ENCODE peak calls at places on chromosomes 4 and X, in six cellular contexts. Z is epithelial cell of esophagus, I is HFFc6, R is upper lobe of left lung, B is neural progenitor cell, E is chondrocyte. Q is an unnamed sample.

GRCh38 chr4:80124246-80125211 is 51.5 kb upstream of the ANTXR2 start:
- DNase-seq in I (no peak), Z (peak), R (no peak), B (no peak), E (no peak), Q (no peak)

GRCh38 chr4:159946983-159947645 is 844.2 kb downstream of the RAPGEF2 start:
- DNase-seq in I (peak), R (no peak), E (no peak), Z (peak), B (peak), Q (no peak)

GRCh38 chr4:98653006-98653405 is 5.4 kb downstream of the TSPAN5 start:
- DNase-seq in E (no peak), Z (peak), B (no peak), I (peak), R (no peak), Q (no peak)

GRCh38 chrX:134525086-134525792 is 65.3 kb downstream of the HPRT1 start:
- DNase-seq in B (no peak), R (no peak), I (no peak), Z (no peak), E (no peak), Q (no peak)

GRCh38 chr4:164512124-164512523 is 241.8 kb upstream of the SMIM31 start:
- DNase-seq in B (no peak), R (no peak), I (no peak), E (no peak), Z (no peak), Q (no peak)

GRCh38 chrX:73829890-73830466 is 267.0 kb downstream of the CHIC1 start:
- DNase-seq in Z (no peak), E (no peak), B (no peak), R (no peak), I (no peak), Q (no peak)

GRCh38 chr4:137819964-137820383 is 287.7 kb upstream of the PCDH18 start:
- DNase-seq in B (peak), E (no peak), R (no peak), I (peak), Z (peak), Q (no peak)

GRCh38 chr4:174248407-174248806 is 35.1 kb downstream of the FBXO8 start:
- DNase-seq in B (no peak), R (no peak), Z (no peak), I (no peak), E (no peak), Q (no peak)

GRCh38 chr4:140092094-140092820 is 61.7 kb downstream of the MAML3 start:
- DNase-seq in Z (peak), B (peak), E (no peak), I (no peak), R (peak), Q (no peak)

GRCh38 chr4:110982486-110982885 is 359.6 kb upstream of the PITX2 start:
- DNase-seq in E (no peak), R (no peak), B (no peak), I (no peak), Z (no peak), Q (no peak)

GRCh38 chr4:139501117-139501516 is 47.2 kb downstream of the RAB33B start:
- DNase-seq in B (no peak), E (no peak), I (no peak), Z (no peak), R (no peak), Q (no peak)

GRCh38 chr4:94525993-94526740 is 74.4 kb downstream of the PDLIM5 start:
- DNase-seq in I (no peak), B (no peak), R (no peak), E (no peak), Z (no peak), Q (no peak)

GRCh38 chr4:60173718-60174117 is 1026.4 kb upstream of the ADGRL3 start:
- DNase-seq in R (peak), B (no peak), Z (no peak), I (no peak), E (peak), Q (no peak)

GRCh38 chr4:15755321-15755750 is 22.8 kb upstream of the CD38 start:
- DNase-seq in I (peak), B (no peak), Z (peak), R (no peak), E (no peak), Q (no peak)

GRCh38 chr4:76673361-76673760 is 224.6 kb downstream of the SOWAHB start:
- DNase-seq in B (no peak), I (no peak), E (no peak), R (no peak), Z (no peak), Q (no peak)

GRCh38 chrX:153922932-153923857 is 2.9 kb downstream of the ARHGAP4 start:
- DNase-seq in R (no peak), B (peak), I (peak), E (peak), Z (peak), Q (no peak)

GRCh38 chr4:24889991-24890390 is 22.9 kb downstream of the CCDC149 start:
- DNase-seq in B (no peak), R (no peak), Z (peak), I (peak), E (no peak), Q (no peak)

GRCh38 chr4:74218201-74218600 is 60.3 kb downstream of the MTHFD2L start:
- DNase-seq in E (no peak), I (no peak), Z (peak), B (no peak), R (no peak), Q (no peak)

GRCh38 chr4:21901831-21902230 is 46.7 kb downstream of the KCNIP4 start:
- DNase-seq in R (no peak), Z (peak), B (no peak), E (no peak), I (peak), Q (no peak)

GRCh38 chr4:173486714-173487392 is 43.2 kb downstream of the HAND2 start:
- DNase-seq in R (no peak), I (no peak), B (no peak), E (no peak), Z (no peak), Q (no peak)

GRCh38 chr4:184165291-184165690 is 52.4 kb downstream of the ENPP6 start:
- DNase-seq in I (peak), Z (no peak), B (no peak), R (no peak), E (no peak), Q (no peak)

GRCh38 chr4:85209161-85209560 is 242.7 kb upstream of the WDFY3 start:
- DNase-seq in B (no peak), Z (peak), E (no peak), R (no peak), I (no peak), Q (no peak)

GRCh38 chr4:151801547-151802516 is 41.0 kb upstream of the GATB start:
- DNase-seq in B (peak), I (peak), Z (peak), R (no peak), E (no peak), Q (no peak)

GRCh38 chr4:13524504-13525243 is 19.6 kb downstream of the NKX3-2 start:
- DNase-seq in E (no peak), R (peak), I (peak), B (no peak), Z (no peak), Q (no peak)

GRCh38 chr4:149987330-149987751 is 90.9 kb upstream of the DCLK2 start:
- DNase-seq in E (no peak), R (no peak), Z (no peak), B (no peak), I (no peak), Q (no peak)

GRCh38 chr4:38224850-38225249 is 264.7 kb downstream of the PTTG2 start:
- DNase-seq in Z (no peak), B (no peak), E (no peak), R (no peak), I (no peak), Q (no peak)

GRCh38 chr4:70000713-70001112 is 4.9 kb downstream of the STATH start:
- DNase-seq in E (no peak), R (no peak), I (no peak), Z (no peak), B (no peak), Q (no peak)

GRCh38 chr4:217891-218290 is 87.4 kb downstream of the ZNF732 start:
- DNase-seq in B (no peak), R (no peak), I (no peak), Z (no peak), E (no peak), Q (no peak)

GRCh38 chr4:77418333-77418732 is 187.3 kb upstream of the CXCL13 start:
- DNase-seq in E (no peak), I (peak), R (no peak), Z (peak), B (no peak), Q (no peak)

GRCh38 chrX:129318375-129318774 is 204.9 kb downstream of the SMARCA1 start:
- DNase-seq in I (peak), B (no peak), R (no peak), E (no peak), Z (peak), Q (no peak)

GRCh38 chrX:21798677-21799219 is 40.7 kb upstream of the MBTPS2 start:
- DNase-seq in I (no peak), R (no peak), E (no peak), Z (peak), B (no peak), Q (no peak)

GRCh38 chr4:185237185-185237584 is 27.8 kb downstream of the SNX25 start:
- DNase-seq in R (no peak), I (no peak), E (no peak), Z (no peak), B (no peak), Q (no peak)

GRCh38 chr4:153204247-153205027 is at the start of gene TRIM2:
- DNase-seq in E (no peak), I (no peak), R (no peak), B (peak), Z (peak), Q (peak)

GRCh38 chr4:88985088-88985779 is 71.8 kb downstream of the FAM13A start:
- DNase-seq in E (no peak), R (no peak), Z (peak), I (peak), B (no peak), Q (no peak)

GRCh38 chr4:36322921-36323354 is 41.5 kb downstream of the DTHD1 start:
- DNase-seq in Z (no peak), B (no peak), I (no peak), R (no peak), E (no peak), Q (no peak)

GRCh38 chrX:101617211-101618191 is at the start of gene ARMCX6:
- DNase-seq in E (no peak), R (peak), Z (peak), I (peak), B (peak), Q (peak)

GRCh38 chr4:42655921-42656735 is 777 bp downstream of the ATP8A1 start:
- DNase-seq in B (peak), I (no peak), R (peak), E (peak), Z (no peak), Q (peak)

GRCh38 chrX:77899081-77899828 is at the start of gene COX7B:
- DNase-seq in I (peak), R (no peak), E (no peak), B (peak), Z (peak), Q (peak)
- TF ChIP-seq CTCF in I (peak), R (peak), E (peak), B (peak), Z (peak), Q (peak)

DNA sequence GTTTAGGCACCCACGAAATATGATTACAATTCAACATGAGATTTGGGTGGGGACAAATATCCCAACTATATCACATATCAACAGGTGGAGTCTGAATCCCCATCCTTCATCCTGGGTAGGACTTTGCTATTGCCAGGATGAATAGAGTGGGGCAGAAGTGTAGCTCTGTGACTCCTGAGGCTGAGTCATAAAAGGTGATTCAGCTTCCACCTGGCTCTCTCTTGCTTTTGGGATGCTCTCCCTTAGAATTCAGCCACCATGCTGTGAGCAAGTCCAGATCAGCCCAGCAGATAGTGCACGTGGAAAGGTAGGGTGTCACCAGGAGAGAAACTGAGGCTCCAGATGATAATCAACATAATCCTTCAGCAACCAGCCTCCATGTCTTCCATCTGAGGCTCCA is 193.8 kb upstream of the BCOR start:
- DNase-seq in R (no peak), B (no peak), I (no peak), E (no peak), Z (peak), Q (no peak)
- TF ChIP-seq CTCF in R (no peak), B (no peak), I (no peak), E (no peak), Z (no peak), Q (no peak)

DNA sequence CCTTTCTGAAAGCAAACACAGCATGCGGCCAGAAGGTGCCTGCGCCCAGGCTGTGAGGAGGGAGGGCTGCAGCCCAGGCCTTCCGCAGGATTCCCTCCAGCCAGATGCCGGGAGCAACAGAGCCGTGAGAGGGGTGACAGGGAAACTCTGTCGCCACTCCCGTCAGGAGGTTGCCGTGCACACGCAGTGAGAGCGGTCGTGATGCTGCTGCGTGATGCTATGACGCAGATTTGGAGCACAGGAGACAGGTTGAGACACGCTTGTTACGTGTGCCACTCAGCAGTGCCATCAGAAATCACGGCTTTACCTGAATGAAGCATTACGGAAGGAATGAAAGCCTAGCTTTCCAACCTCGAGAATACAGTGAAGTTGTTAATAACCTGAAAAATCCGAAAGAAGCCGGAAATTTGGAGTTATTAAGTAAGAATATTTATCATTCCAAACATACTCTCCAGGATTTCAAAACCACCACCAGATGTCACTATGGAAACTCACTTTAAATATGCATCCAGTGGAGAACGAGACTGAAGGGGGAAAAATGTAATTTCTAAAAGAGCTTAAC is 54.4 kb downstream of the FAT1 start:
- DNase-seq in R (peak), B (peak), Z (peak), E (no peak), I (peak), Q (no peak)
- TF ChIP-seq CTCF in R (peak), B (peak), Z (peak), E (peak), I (peak), Q (peak)

DNA sequence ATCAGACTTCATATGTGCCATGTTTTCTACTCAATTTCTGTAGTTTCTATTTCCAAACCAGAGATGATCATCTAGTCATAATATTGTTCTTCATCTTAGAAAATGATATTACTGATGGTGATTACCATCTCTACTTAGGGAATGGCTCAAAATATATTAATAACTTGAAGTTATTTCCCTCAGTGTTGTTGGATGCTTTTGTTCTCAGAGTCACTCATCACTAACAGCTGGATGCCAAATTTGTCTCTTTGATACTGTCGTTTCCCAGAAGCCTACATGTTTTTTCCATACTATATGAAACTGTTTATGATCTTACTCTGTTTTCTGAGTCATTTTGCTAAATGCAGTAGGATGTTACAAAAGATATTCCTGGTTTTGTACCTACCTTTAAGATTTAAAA is 8.9 kb downstream of the PGAM4 start:
- DNase-seq in R (no peak), I (no peak), E (no peak), B (no peak), Z (no peak), Q (no peak)
- TF ChIP-seq CTCF in R (no peak), I (no peak), E (no peak), B (no peak), Z (no peak), Q (no peak)

GRCh38 chr4:178599521-178599920 is 1157.3 kb upstream of the AGA start:
- DNase-seq in I (no peak), E (no peak), Z (peak), R (no peak), B (peak), Q (no peak)
- TF ChIP-seq CTCF in I (no peak), E (peak), Z (peak), R (no peak), B (peak), Q (peak)

GRCh38 chrX:9861711-9862110 is 75.5 kb downstream of the SHROOM2 start:
- DNase-seq in E (no peak), R (no peak), Z (no peak), I (no peak), B (no peak), Q (no peak)
- TF ChIP-seq CTCF in E (no peak), R (no peak), Z (no peak), I (no peak), B (no peak), Q (no peak)

GRCh38 chrX:132120913-132121312 is 6.9 kb downstream of the FRMD7 start:
- DNase-seq in E (no peak), B (no peak), R (no peak), Z (no peak), I (no peak), Q (no peak)
- TF ChIP-seq CTCF in E (no peak), B (no peak), R (no peak), Z (no peak), I (no peak), Q (no peak)

GRCh38 chrX:107894038-107894437 is 68.4 kb downstream of the MID2 start:
- DNase-seq in R (no peak), Z (peak), B (peak), E (no peak), I (peak), Q (no peak)
- TF ChIP-seq CTCF in R (peak), Z (peak), B (peak), E (peak), I (peak), Q (peak)

GRCh38 chr4:64538219-64538618 is 129.0 kb upstream of the TECRL start:
- DNase-seq in B (peak), I (no peak), E (no peak), Z (no peak), R (no peak), Q (no peak)
- TF ChIP-seq CTCF in B (peak), I (no peak), E (peak), Z (no peak), R (no peak), Q (peak)